ENCODE peak calls at places on chromosomes 12 and 14, in five cellular contexts. H is neural progenitor cell; A is IMR-90; T is CD4-positive, alpha-beta T cell; X is astrocyte. B is an unnamed sample.

GRCh38 chr14:96103075-96103474 is 63.9 kb downstream of the C14orf132 start:
- DNase-seq in H (no peak), A (no peak), T (no peak), X (no peak), B (no peak)

GRCh38 chr14:72723741-72724530 is 170.0 kb downstream of the DPF3 start:
- DNase-seq in H (no peak), A (peak; percentile 44), T (no peak), X (no peak), B (no peak)

GRCh38 chr14:77507762-77508161 is 9.1 kb upstream of the ISM2 start:
- DNase-seq in H (no peak), A (no peak), T (no peak), X (no peak), B (no peak)

GRCh38 chr14:89365071-89365801 is 51.8 kb downstream of the FOXN3 start:
- DNase-seq in H (no peak), A (peak; percentile 59), T (peak; percentile 34), X (no peak), B (no peak)

GRCh38 chr12:72491399-72491798 is 219.2 kb downstream of the TRHDE start:
- DNase-seq in H (no peak), A (peak; percentile 66), T (no peak), X (peak; percentile 12), B (no peak)

GRCh38 chr12:106493531-106493930 is 89.3 kb upstream of the RFX4 start:
- DNase-seq in H (peak; percentile 58), A (no peak), T (no peak), X (no peak), B (no peak)

GRCh38 chr12:68766646-68767045 is 20.7 kb downstream of the SLC35E3 start:
- DNase-seq in H (no peak), A (no peak), T (no peak), X (no peak), B (no peak)

GRCh38 chr12:56128669-56129209 is 672 bp downstream of the ESYT1 start:
- DNase-seq in H (no peak), A (no peak), T (no peak), X (no peak), B (peak; percentile 33)

GRCh38 chr14:64549805-64550538 is at the start of gene PPP1R36:
- DNase-seq in H (peak; percentile 32), A (no peak), T (no peak), X (no peak), B (no peak)

GRCh38 chr12:121668750-121669524 is 517 bp downstream of the MORN3 start:
- DNase-seq in H (peak; percentile 86), A (peak; percentile 36), T (peak; percentile 53), X (no peak), B (no peak)

GRCh38 chr14:23793532-23793931 is 157.4 kb downstream of the DHRS2 start:
- DNase-seq in H (no peak), A (no peak), T (no peak), X (no peak), B (no peak)

GRCh38 chr14:105388976-105389375 is 9.4 kb upstream of the TEX22 start:
- DNase-seq in H (no peak), A (no peak), T (no peak), X (no peak), B (no peak)

GRCh38 chr12:9619411-9620179 is 11.9 kb upstream of the KLRB1 start:
- DNase-seq in H (no peak), A (no peak), T (no peak), X (no peak), B (no peak)

GRCh38 chr12:49674318-49674985 is 32.8 kb downstream of the FMNL3 start:
- DNase-seq in H (no peak), A (peak; percentile 41), T (no peak), X (peak; percentile 66), B (no peak)

GRCh38 chr12:75784591-75784990 is 247.0 kb downstream of the PHLDA1 start:
- DNase-seq in H (no peak), A (peak; percentile 14), T (no peak), X (no peak), B (no peak)

GRCh38 chr14:50061664-50062437 is 54.5 kb downstream of the VCPKMT start:
- DNase-seq in H (no peak), A (peak; percentile 56), T (peak; percentile 65), X (peak; percentile 48), B (peak; percentile 12)

GRCh38 chr12:112466011-112466422 is 47.3 kb downstream of the PTPN11 start:
- DNase-seq in H (no peak), A (no peak), T (no peak), X (no peak), B (no peak)

GRCh38 chr12:54330442-54330841 is 5.5 kb downstream of the COPZ1 start:
- DNase-seq in H (no peak), A (no peak), T (no peak), X (no peak), B (no peak)

GRCh38 chr14:96246535-96246839 is 9.5 kb upstream of the BDKRB1 start:
- DNase-seq in H (no peak), A (peak; percentile 99), T (no peak), X (peak; percentile 96), B (peak; percentile 93)

GRCh38 chr14:89430271-89430620 is 13.2 kb upstream of the FOXN3 start:
- DNase-seq in H (no peak), A (peak; percentile 30), T (no peak), X (no peak), B (no peak)

GRCh38 chr12:121697093-121697698 is 15.4 kb upstream of the TMEM120B start:
- DNase-seq in H (peak; percentile 76), A (peak; percentile 53), T (no peak), X (no peak), B (peak; percentile 48)

GRCh38 chr14:101959277-101959676 is 5.1 kb upstream of the DYNC1H1 start:
- DNase-seq in H (no peak), A (no peak), T (no peak), X (no peak), B (no peak)

GRCh38 chr14:22997676-22998323 is 12.1 kb downstream of the C14orf93 start:
- DNase-seq in H (no peak), A (no peak), T (no peak), X (no peak), B (no peak)

GRCh38 chr12:67989184-67989965 is at the start of gene IFNG-AS1:
- DNase-seq in H (no peak), A (no peak), T (no peak), X (no peak), B (no peak)

GRCh38 chr14:23364604-23365352 is at the start of gene EFS:
- DNase-seq in H (peak; percentile 85), A (peak; percentile 18), T (no peak), X (peak; percentile 10), B (no peak)

GRCh38 chr12:68611094-68611818 is 557 bp downstream of the RAP1B start:
- DNase-seq in H (peak; percentile 84), A (peak; percentile 60), T (peak; percentile 22), X (peak; percentile 59), B (peak; percentile 35)

GRCh38 chr12:42643881-42644579 is 54.5 kb upstream of the PRICKLE1 start:
- DNase-seq in H (no peak), A (no peak), T (no peak), X (peak; percentile 60), B (no peak)

GRCh38 chr14:69342928-69343525 is 55.1 kb downstream of the ERH start:
- DNase-seq in H (no peak), A (no peak), T (no peak), X (no peak), B (no peak)

GRCh38 chr12:49201595-49202295 is 12.9 kb upstream of the TUBA1A start:
- DNase-seq in H (peak; percentile 54), A (peak; percentile 70), T (no peak), X (peak; percentile 87), B (no peak)

GRCh38 chr12:47244730-47245285 is 165.0 kb upstream of the AMIGO2 start:
- DNase-seq in H (no peak), A (no peak), T (no peak), X (no peak), B (no peak)
- TF ChIP-seq CTCF in H (no peak), A (no peak), T (no peak), X (no peak), B (no peak)

GRCh38 chr14:34104750-34105397 is 154.0 kb upstream of the EGLN3 start:
- DNase-seq in H (no peak), A (no peak), T (no peak), X (no peak), B (no peak)
- H3K27ac ChIP-seq in H (no peak overlapping the region), A (no peak overlapping the region), T (no peak overlapping the region), X (no peak overlapping the region), B (no peak overlapping the region)

DNA sequence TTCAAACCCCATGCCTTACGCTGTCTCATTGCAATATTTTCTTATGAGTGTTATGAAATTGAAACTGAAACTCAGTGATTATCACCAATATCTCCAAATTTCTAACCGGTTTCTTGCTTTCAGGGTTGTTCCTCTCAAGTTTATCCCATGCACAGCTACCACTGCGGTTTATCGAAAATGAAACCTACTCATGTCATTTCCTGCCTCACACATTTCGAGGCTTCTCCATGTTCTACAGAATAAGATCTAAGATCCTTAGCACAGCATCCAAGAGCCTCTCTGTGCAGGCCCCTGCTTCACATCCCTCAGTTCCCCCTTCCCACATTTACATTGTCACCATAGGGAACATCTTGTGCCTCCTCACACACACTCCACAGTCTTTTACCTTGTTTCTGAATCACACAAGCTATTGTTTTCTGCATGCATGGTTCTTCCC is 45.5 kb upstream of the FAR2 start:
- DNase-seq in H (no peak), A (no peak), T (peak; percentile 5), X (no peak), B (no peak)
- TF ChIP-seq CTCF in H (no peak), A (no peak), T (no peak), X (no peak), B (no peak)

GRCh38 chr12:115132145-115132544 is 448.2 kb upstream of the TBX3 start:
- DNase-seq in H (no peak), A (no peak), T (no peak), X (peak; percentile 8), B (peak; percentile 8)
- H3K27ac ChIP-seq in H (no peak overlapping the region), A (no peak overlapping the region), T (no peak overlapping the region), X (no peak overlapping the region), B (no peak overlapping the region)

GRCh38 chr12:88633312-88633711 is 53.0 kb upstream of the KITLG start:
- DNase-seq in H (no peak), A (peak; percentile 18), T (no peak), X (no peak), B (peak; percentile 22)
- TF ChIP-seq CTCF in H (peak; percentile 53), A (peak; percentile 49), T (no peak), X (peak; percentile 28), B (peak; percentile 16)

DNA sequence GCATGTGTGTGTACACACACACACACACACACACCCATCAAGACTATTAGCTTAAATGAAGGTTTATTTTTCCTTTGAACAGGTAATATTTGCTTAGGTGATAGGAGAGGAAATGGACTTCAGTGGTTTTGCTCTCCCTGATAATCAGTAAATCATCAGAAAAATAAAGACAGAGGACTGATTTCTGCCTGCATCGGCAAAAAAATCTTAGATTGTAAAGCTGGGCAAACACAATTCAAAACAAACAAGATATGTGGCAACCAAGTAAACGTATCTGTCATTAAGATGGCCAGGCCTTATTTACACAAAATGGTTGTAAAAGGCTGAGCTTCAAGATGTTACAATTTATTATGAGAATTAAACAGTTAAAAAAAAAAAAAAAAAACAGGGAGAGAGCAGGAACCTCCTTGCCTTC is 31.3 kb downstream of the PRKD1 start:
- DNase-seq in H (no peak), A (no peak), T (no peak), X (no peak), B (no peak)
- H3K27ac ChIP-seq in H (no peak overlapping the region), A (no peak overlapping the region), T (no peak overlapping the region), X (no peak overlapping the region), B (no peak overlapping the region)

GRCh38 chr12:52214421-52214802 is 18.6 kb upstream of the KRT7 start:
- DNase-seq in H (no peak), A (no peak), T (no peak), X (no peak), B (no peak)
- TF ChIP-seq CTCF in H (peak; percentile 15), A (no peak), T (no peak), X (peak; percentile 10), B (no peak)